ENCODE peak calls at places on chromosome 21, in ten cellular contexts. One of them, this sample, is unnamed.

GRCh38 chr21:41803316-41803715 is 36.5 kb upstream of the RIPK4 start:
- DNase-seq in heart right ventricle: no peak
- DNase-seq in fibroblast of lung: no peak
- DNase-seq in H9: no peak
- DNase-seq in PC-9: no peak
- DNase-seq in A549: no peak
- DNase-seq in CD8-positive, alpha-beta T cell: no peak
- DNase-seq in transverse colon: no peak
- DNase-seq in hepatocyte: no peak
- DNase-seq in endothelial cell of umbilical vein: no peak
- DNase-seq in this sample: no peak

GRCh38 chr21:21007606-21008005 is 9.4 kb downstream of the NCAM2 start:
- DNase-seq in heart right ventricle: no peak
- DNase-seq in fibroblast of lung: no peak
- DNase-seq in H9: no peak
- DNase-seq in PC-9: no peak
- DNase-seq in A549: no peak
- DNase-seq in CD8-positive, alpha-beta T cell: no peak
- DNase-seq in transverse colon: no peak
- DNase-seq in hepatocyte: no peak
- DNase-seq in endothelial cell of umbilical vein: no peak
- DNase-seq in this sample: no peak

GRCh38 chr21:41369915-41370839 is 8.3 kb downstream of the MX2 start:
- DNase-seq in heart right ventricle: no peak
- DNase-seq in fibroblast of lung: no peak
- DNase-seq in H9: no peak
- DNase-seq in PC-9: no peak
- DNase-seq in A549: no peak
- DNase-seq in CD8-positive, alpha-beta T cell: peak; percentile 53
- DNase-seq in transverse colon: no peak
- DNase-seq in hepatocyte: no peak
- DNase-seq in endothelial cell of umbilical vein: no peak
- DNase-seq in this sample: no peak

GRCh38 chr21:41601573-41602371 is 93.8 kb upstream of the TMPRSS2 start:
- DNase-seq in heart right ventricle: no peak
- DNase-seq in fibroblast of lung: no peak
- DNase-seq in H9: no peak
- DNase-seq in PC-9: no peak
- DNase-seq in A549: no peak
- DNase-seq in CD8-positive, alpha-beta T cell: no peak
- DNase-seq in transverse colon: no peak
- DNase-seq in hepatocyte: peak; percentile 60
- DNase-seq in endothelial cell of umbilical vein: no peak
- DNase-seq in this sample: no peak

GRCh38 chr21:17746920-17747319 is 72.2 kb downstream of the C21orf91 start:
- DNase-seq in heart right ventricle: no peak
- DNase-seq in fibroblast of lung: no peak
- DNase-seq in H9: no peak
- DNase-seq in PC-9: no peak
- DNase-seq in A549: no peak
- DNase-seq in CD8-positive, alpha-beta T cell: no peak
- DNase-seq in transverse colon: no peak
- DNase-seq in hepatocyte: no peak
- DNase-seq in endothelial cell of umbilical vein: no peak
- DNase-seq in this sample: no peak

GRCh38 chr21:26964379-26964778 is 2.5 kb downstream of the ADAMTS5 start:
- DNase-seq in heart right ventricle: peak; percentile 52
- DNase-seq in fibroblast of lung: peak; percentile 44
- DNase-seq in H9: peak; percentile 83
- DNase-seq in PC-9: no peak
- DNase-seq in A549: no peak
- DNase-seq in CD8-positive, alpha-beta T cell: no peak
- DNase-seq in transverse colon: peak; percentile 35
- DNase-seq in hepatocyte: no peak
- DNase-seq in endothelial cell of umbilical vein: no peak
- DNase-seq in this sample: no peak

GRCh38 chr21:17829472-17829871 is 10.3 kb upstream of the C21orf91 start:
- DNase-seq in heart right ventricle: no peak
- DNase-seq in fibroblast of lung: peak; percentile 32
- DNase-seq in H9: no peak
- DNase-seq in PC-9: no peak
- DNase-seq in A549: no peak
- DNase-seq in CD8-positive, alpha-beta T cell: no peak
- DNase-seq in transverse colon: no peak
- DNase-seq in hepatocyte: no peak
- DNase-seq in endothelial cell of umbilical vein: no peak
- DNase-seq in this sample: peak; percentile 11

GRCh38 chr21:16519012-16519411 is 789.2 kb downstream of the USP25 start:
- DNase-seq in heart right ventricle: no peak
- DNase-seq in fibroblast of lung: no peak
- DNase-seq in H9: no peak
- DNase-seq in PC-9: no peak
- DNase-seq in A549: no peak
- DNase-seq in CD8-positive, alpha-beta T cell: no peak
- DNase-seq in transverse colon: no peak
- DNase-seq in hepatocyte: no peak
- DNase-seq in endothelial cell of umbilical vein: no peak
- DNase-seq in this sample: no peak

GRCh38 chr21:27555996-27556395 is 589.1 kb upstream of the ADAMTS5 start:
- DNase-seq in heart right ventricle: no peak
- DNase-seq in fibroblast of lung: no peak
- DNase-seq in H9: no peak
- DNase-seq in PC-9: no peak
- DNase-seq in A549: no peak
- DNase-seq in CD8-positive, alpha-beta T cell: no peak
- DNase-seq in transverse colon: no peak
- DNase-seq in hepatocyte: no peak
- DNase-seq in endothelial cell of umbilical vein: no peak
- DNase-seq in this sample: no peak

GRCh38 chr21:36784942-36785341 is 86.0 kb downstream of the SIM2 start:
- DNase-seq in heart right ventricle: peak; percentile 57
- DNase-seq in fibroblast of lung: no peak
- DNase-seq in H9: no peak
- DNase-seq in PC-9: no peak
- DNase-seq in A549: no peak
- DNase-seq in CD8-positive, alpha-beta T cell: no peak
- DNase-seq in transverse colon: no peak
- DNase-seq in hepatocyte: no peak
- DNase-seq in endothelial cell of umbilical vein: no peak
- DNase-seq in this sample: no peak

GRCh38 chr21:34364921-34365320 is 1.1 kb downstream of the KCNE2 start:
- DNase-seq in heart right ventricle: no peak
- DNase-seq in fibroblast of lung: no peak
- DNase-seq in H9: no peak
- DNase-seq in PC-9: no peak
- DNase-seq in A549: no peak
- DNase-seq in CD8-positive, alpha-beta T cell: no peak
- DNase-seq in transverse colon: no peak
- DNase-seq in hepatocyte: no peak
- DNase-seq in endothelial cell of umbilical vein: no peak
- DNase-seq in this sample: no peak

GRCh38 chr21:37064841-37065240 is 8.0 kb downstream of the PIGP start:
- DNase-seq in heart right ventricle: no peak
- DNase-seq in fibroblast of lung: no peak
- DNase-seq in H9: no peak
- DNase-seq in PC-9: no peak
- DNase-seq in A549: no peak
- DNase-seq in CD8-positive, alpha-beta T cell: no peak
- DNase-seq in transverse colon: no peak
- DNase-seq in hepatocyte: no peak
- DNase-seq in endothelial cell of umbilical vein: no peak
- DNase-seq in this sample: no peak

GRCh38 chr21:40546657-40547056 is 300.3 kb downstream of the DSCAM start:
- DNase-seq in heart right ventricle: no peak
- DNase-seq in fibroblast of lung: no peak
- DNase-seq in H9: no peak
- DNase-seq in PC-9: no peak
- DNase-seq in A549: no peak
- DNase-seq in CD8-positive, alpha-beta T cell: no peak
- DNase-seq in transverse colon: no peak
- DNase-seq in hepatocyte: no peak
- DNase-seq in endothelial cell of umbilical vein: no peak
- DNase-seq in this sample: no peak

GRCh38 chr21:33943293-33943692 is 27.7 kb upstream of the ATP5PO start:
- DNase-seq in heart right ventricle: no peak
- DNase-seq in fibroblast of lung: no peak
- DNase-seq in H9: no peak
- DNase-seq in PC-9: no peak
- DNase-seq in A549: no peak
- DNase-seq in CD8-positive, alpha-beta T cell: no peak
- DNase-seq in transverse colon: no peak
- DNase-seq in hepatocyte: no peak
- DNase-seq in endothelial cell of umbilical vein: no peak
- DNase-seq in this sample: no peak

GRCh38 chr21:35231115-35231514 is 182.0 kb upstream of the RUNX1 start:
- DNase-seq in heart right ventricle: no peak
- DNase-seq in fibroblast of lung: no peak
- DNase-seq in H9: no peak
- DNase-seq in PC-9: peak; percentile 85
- DNase-seq in A549: no peak
- DNase-seq in CD8-positive, alpha-beta T cell: no peak
- DNase-seq in transverse colon: no peak
- DNase-seq in hepatocyte: no peak
- DNase-seq in endothelial cell of umbilical vein: peak; percentile 10
- DNase-seq in this sample: no peak

GRCh38 chr21:33846141-33846540 is 69.5 kb downstream of the ATP5PO start:
- DNase-seq in heart right ventricle: no peak
- DNase-seq in fibroblast of lung: no peak
- DNase-seq in H9: no peak
- DNase-seq in PC-9: no peak
- DNase-seq in A549: no peak
- DNase-seq in CD8-positive, alpha-beta T cell: no peak
- DNase-seq in transverse colon: no peak
- DNase-seq in hepatocyte: no peak
- DNase-seq in endothelial cell of umbilical vein: no peak
- DNase-seq in this sample: no peak

DNA sequence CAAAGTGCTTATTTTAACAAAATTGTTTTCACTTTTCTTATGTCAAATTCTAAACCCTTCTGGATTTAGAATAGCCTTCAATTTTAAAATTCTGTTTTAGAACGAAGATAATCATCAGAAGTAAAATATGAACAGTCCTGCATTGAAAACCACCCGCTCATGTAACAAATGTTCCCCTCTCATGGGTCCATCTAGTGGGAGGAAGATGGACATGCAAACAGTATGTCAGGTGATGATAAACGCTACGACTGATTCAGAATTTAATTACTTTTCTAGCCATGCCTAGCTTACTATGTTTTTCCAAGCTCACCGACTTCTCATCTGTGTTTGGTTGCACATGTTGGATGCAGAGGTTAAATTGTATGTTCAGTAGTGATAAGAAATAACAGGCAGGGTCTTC is 23.5 kb downstream of the SOD1 start:
- DNase-seq in heart right ventricle: no peak
- DNase-seq in fibroblast of lung: no peak
- DNase-seq in H9: no peak
- DNase-seq in PC-9: no peak
- DNase-seq in A549: no peak
- DNase-seq in CD8-positive, alpha-beta T cell: no peak
- DNase-seq in transverse colon: no peak
- DNase-seq in hepatocyte: no peak
- DNase-seq in endothelial cell of umbilical vein: no peak
- DNase-seq in this sample: no peak
- TF ChIP-seq CTCF in heart right ventricle: no peak
- TF ChIP-seq CTCF in fibroblast of lung: no peak
- TF ChIP-seq CTCF in H9: peak; percentile 36
- TF ChIP-seq CTCF in PC-9: no peak
- TF ChIP-seq CTCF in A549: no peak
- TF ChIP-seq CTCF in CD8-positive, alpha-beta T cell: no peak
- TF ChIP-seq CTCF in transverse colon: no peak
- TF ChIP-seq CTCF in hepatocyte: peak; percentile 2
- TF ChIP-seq CTCF in endothelial cell of umbilical vein: no peak
- TF ChIP-seq CTCF in this sample: peak; percentile 34

GRCh38 chr21:46021398-46021797 is 39.8 kb downstream of the COL6A1 start:
- DNase-seq in heart right ventricle: no peak
- DNase-seq in fibroblast of lung: no peak
- DNase-seq in H9: no peak
- DNase-seq in PC-9: no peak
- DNase-seq in A549: no peak
- DNase-seq in CD8-positive, alpha-beta T cell: no peak
- DNase-seq in transverse colon: no peak
- DNase-seq in hepatocyte: no peak
- DNase-seq in endothelial cell of umbilical vein: no peak
- DNase-seq in this sample: no peak
- H3K27ac ChIP-seq in heart right ventricle: no peak overlapping the region
- H3K27ac ChIP-seq in fibroblast of lung: no peak overlapping the region
- H3K27ac ChIP-seq in H9: no peak overlapping the region
- H3K27ac ChIP-seq in PC-9: no peak overlapping the region
- H3K27ac ChIP-seq in A549: no peak overlapping the region
- H3K27ac ChIP-seq in CD8-positive, alpha-beta T cell: no peak overlapping the region
- H3K27ac ChIP-seq in transverse colon: peak overlapping the region; percentile 86
- H3K27ac ChIP-seq in hepatocyte: peak overlapping the region; percentile 85
- H3K27ac ChIP-seq in endothelial cell of umbilical vein: no peak overlapping the region
- H3K27ac ChIP-seq in this sample: no peak overlapping the region

DNA sequence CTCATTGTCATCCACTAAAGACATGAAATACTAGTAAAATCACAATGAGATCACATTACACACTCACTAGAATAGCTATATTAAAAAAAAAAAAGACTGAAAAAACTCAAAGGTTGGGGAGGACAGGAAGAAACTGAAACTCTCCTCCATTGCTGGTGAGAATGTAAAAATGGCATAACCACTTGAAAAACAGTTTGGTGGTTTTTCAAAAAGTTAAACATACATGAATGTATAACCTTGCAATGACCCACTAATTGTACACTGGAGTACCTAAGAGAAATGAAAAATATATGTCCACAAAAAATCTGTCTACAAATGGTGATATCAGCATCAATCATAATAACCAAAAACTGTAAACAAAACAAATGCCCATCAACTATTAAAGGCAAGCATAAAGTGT is 44.0 kb downstream of the NRIP1 start:
- DNase-seq in heart right ventricle: no peak
- DNase-seq in fibroblast of lung: no peak
- DNase-seq in H9: no peak
- DNase-seq in PC-9: no peak
- DNase-seq in A549: no peak
- DNase-seq in CD8-positive, alpha-beta T cell: no peak
- DNase-seq in transverse colon: no peak
- DNase-seq in hepatocyte: no peak
- DNase-seq in endothelial cell of umbilical vein: no peak
- DNase-seq in this sample: no peak
- TF ChIP-seq CTCF in heart right ventricle: no peak
- TF ChIP-seq CTCF in fibroblast of lung: no peak
- TF ChIP-seq CTCF in H9: no peak
- TF ChIP-seq CTCF in PC-9: no peak
- TF ChIP-seq CTCF in A549: no peak
- TF ChIP-seq CTCF in CD8-positive, alpha-beta T cell: no peak
- TF ChIP-seq CTCF in transverse colon: no peak
- TF ChIP-seq CTCF in hepatocyte: no peak
- TF ChIP-seq CTCF in endothelial cell of umbilical vein: no peak
- TF ChIP-seq CTCF in this sample: no peak

DNA sequence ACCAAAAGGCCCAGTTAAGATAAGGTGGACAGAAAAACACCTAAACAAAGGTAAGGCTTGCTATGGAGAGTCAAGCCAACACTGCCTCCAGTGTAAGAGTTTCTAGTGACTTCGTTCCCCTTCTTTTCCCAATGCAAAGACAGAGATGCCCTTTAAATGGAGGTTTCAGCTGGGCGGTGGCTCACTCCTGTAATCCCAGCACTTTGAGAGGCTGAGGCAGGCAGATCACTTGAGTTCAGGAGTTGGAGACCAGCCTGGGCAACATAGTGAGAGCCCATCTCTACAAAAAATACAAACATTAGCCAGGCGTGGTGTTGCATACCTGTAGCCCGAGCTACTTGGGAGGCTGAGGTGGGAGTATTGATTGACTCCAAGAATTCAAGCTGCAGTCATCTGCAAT is 24.0 kb upstream of the COL6A1 start:
- DNase-seq in heart right ventricle: no peak
- DNase-seq in fibroblast of lung: no peak
- DNase-seq in H9: no peak
- DNase-seq in PC-9: no peak
- DNase-seq in A549: no peak
- DNase-seq in CD8-positive, alpha-beta T cell: no peak
- DNase-seq in transverse colon: no peak
- DNase-seq in hepatocyte: no peak
- DNase-seq in endothelial cell of umbilical vein: no peak
- DNase-seq in this sample: no peak
- H3K27ac ChIP-seq in heart right ventricle: peak overlapping the region; percentile 56
- H3K27ac ChIP-seq in fibroblast of lung: no peak overlapping the region
- H3K27ac ChIP-seq in H9: no peak overlapping the region
- H3K27ac ChIP-seq in PC-9: no peak overlapping the region
- H3K27ac ChIP-seq in A549: no peak overlapping the region
- H3K27ac ChIP-seq in CD8-positive, alpha-beta T cell: no peak overlapping the region
- H3K27ac ChIP-seq in transverse colon: peak overlapping the region; percentile 69
- H3K27ac ChIP-seq in hepatocyte: no peak overlapping the region
- H3K27ac ChIP-seq in endothelial cell of umbilical vein: no peak overlapping the region
- H3K27ac ChIP-seq in this sample: no peak overlapping the region